ENCODE peak calls at places on chromosome 21, in seven cellular contexts. N, V, Z, X, D, H and B are unnamed samples.

GRCh38 chr21:14356771-14357170 is 26.2 kb downstream of the HSPA13 start:
- DNase-seq in N (no peak), V (no peak), Z (no peak), X (no peak), D (no peak), H (no peak), B (no peak)

GRCh38 chr21:17438642-17439041 is 74.2 kb upstream of the CXADR start:
- DNase-seq in N (no peak), V (no peak), Z (no peak), X (no peak), D (no peak), H (no peak), B (no peak)

GRCh38 chr21:42153746-42154145 is 65.2 kb upstream of the ABCG1 start:
- DNase-seq in N (no peak), V (no peak), Z (no peak), X (no peak), D (no peak), H (no peak), B (no peak)

GRCh38 chr21:15645830-15646229 is 84.0 kb upstream of the USP25 start:
- DNase-seq in N (no peak), V (no peak), Z (no peak), X (no peak), D (no peak), H (no peak), B (no peak)

GRCh38 chr21:33978585-33978984 is 63.0 kb upstream of the ATP5PO start:
- DNase-seq in N (no peak), V (no peak), Z (no peak), X (no peak), D (no peak), H (no peak), B (no peak)

GRCh38 chr21:38973552-38973951 is 167.8 kb downstream of the ETS2 start:
- DNase-seq in N (no peak), V (no peak), Z (no peak), X (no peak), D (no peak), H (no peak), B (no peak)

GRCh38 chr21:36735724-36736310 is 36.9 kb downstream of the SIM2 start:
- DNase-seq in N (no peak), V (no peak), Z (no peak), X (no peak), D (no peak), H (no peak), B (no peak)

GRCh38 chr21:38985423-38986378 is 180.0 kb downstream of the ETS2 start:
- DNase-seq in N (no peak), V (no peak), Z (peak), X (peak), D (no peak), H (peak), B (peak)

GRCh38 chr21:43789276-43790052 is at the start of gene RRP1:
- DNase-seq in N (peak), V (peak), Z (peak), X (peak), D (peak), H (peak), B (peak)

GRCh38 chr21:45149021-45149420 is 74.6 kb downstream of the ADARB1 start:
- DNase-seq in N (no peak), V (no peak), Z (no peak), X (no peak), D (no peak), H (no peak), B (no peak)

GRCh38 chr21:16536661-16537359 is 807.0 kb downstream of the USP25 start:
- DNase-seq in N (no peak), V (no peak), Z (no peak), X (no peak), D (no peak), H (no peak), B (no peak)

GRCh38 chr21:41727784-41728763 is 38.8 kb downstream of the RIPK4 start:
- DNase-seq in N (no peak), V (no peak), Z (no peak), X (no peak), D (no peak), H (no peak), B (no peak)

GRCh38 chr21:41322496-41323382 is 6.1 kb downstream of the FAM3B start:
- DNase-seq in N (no peak), V (no peak), Z (no peak), X (no peak), D (no peak), H (peak), B (no peak)

GRCh38 chr21:33022489-33022827 is 3.3 kb upstream of the OLIG2 start:
- DNase-seq in N (no peak), V (no peak), Z (no peak), X (no peak), D (no peak), H (no peak), B (no peak)

GRCh38 chr21:38785483-38785882 is 20.2 kb upstream of the ETS2 start:
- DNase-seq in N (no peak), V (no peak), Z (no peak), X (no peak), D (no peak), H (no peak), B (no peak)

GRCh38 chr21:38089763-38090046 is 167.1 kb upstream of the KCNJ15 start:
- DNase-seq in N (no peak), V (no peak), Z (no peak), X (no peak), D (no peak), H (no peak), B (no peak)

GRCh38 chr21:17784604-17785402 is 34.4 kb downstream of the C21orf91 start:
- DNase-seq in N (peak), V (no peak), Z (no peak), X (no peak), D (no peak), H (no peak), B (no peak)

GRCh38 chr21:16071082-16071481 is 341.3 kb downstream of the USP25 start:
- DNase-seq in N (no peak), V (no peak), Z (no peak), X (no peak), D (no peak), H (no peak), B (no peak)

GRCh38 chr21:36708512-36709029 is 9.7 kb downstream of the SIM2 start:
- DNase-seq in N (no peak), V (no peak), Z (no peak), X (no peak), D (no peak), H (no peak), B (no peak)

GRCh38 chr21:25183577-25183976 is 423.7 kb downstream of the MRPL39 start:
- DNase-seq in N (no peak), V (no peak), Z (no peak), X (no peak), D (no peak), H (no peak), B (no peak)

GRCh38 chr21:39184050-39184980 is 1.1 kb upstream of the PSMG1 start:
- DNase-seq in N (peak), V (no peak), Z (no peak), X (no peak), D (no peak), H (no peak), B (no peak)

GRCh38 chr21:36104306-36105300 is 30.3 kb upstream of the CBR3 start:
- DNase-seq in N (no peak), V (peak), Z (no peak), X (no peak), D (peak), H (peak), B (peak)

GRCh38 chr21:46006547-46007497 is 25.3 kb downstream of the COL6A1 start:
- DNase-seq in N (no peak), V (no peak), Z (no peak), X (no peak), D (no peak), H (peak), B (no peak)

GRCh38 chr21:44995257-44995941 is 55.6 kb downstream of the SLX9 start:
- DNase-seq in N (no peak), V (no peak), Z (no peak), X (no peak), D (no peak), H (no peak), B (no peak)

GRCh38 chr21:38488640-38489282 is 9.5 kb downstream of the ERG start:
- DNase-seq in N (no peak), V (no peak), Z (no peak), X (peak), D (no peak), H (no peak), B (no peak)

GRCh38 chr21:42102063-42102462 is 30.9 kb downstream of the UMODL1 start:
- DNase-seq in N (peak), V (no peak), Z (no peak), X (no peak), D (no peak), H (no peak), B (no peak)

GRCh38 chr21:42219606-42220137 is 732 bp downstream of the ABCG1 start:
- DNase-seq in N (peak), V (no peak), Z (no peak), X (no peak), D (no peak), H (no peak), B (no peak)

GRCh38 chr21:27033467-27033866 is 66.6 kb upstream of the ADAMTS5 start:
- DNase-seq in N (no peak), V (no peak), Z (no peak), X (no peak), D (no peak), H (no peak), B (no peak)